ENCODE peak calls at places on chromosomes 1 and 21, in four cellular contexts. F is GM12878, Q is K562, B is HL-60. X is an unnamed sample.

GRCh38 chr1:101460709-101461108 is 223.9 kb downstream of the S1PR1 start:
- DNase-seq in F (no peak), Q (no peak), B (no peak), X (no peak)

GRCh38 chr1:29991025-29991424 is 732.4 kb downstream of the MATN1 start:
- DNase-seq in F (no peak), Q (peak; percentile 53), B (no peak), X (no peak)

GRCh38 chr1:16719571-16720402 is 20.5 kb upstream of the RNU1-4 start:
- DNase-seq in F (no peak), Q (peak; percentile 14), B (no peak), X (no peak)

GRCh38 chr1:206674745-206675175 is 9.9 kb upstream of the MAPKAPK2 start:
- DNase-seq in F (no peak), Q (no peak), B (no peak), X (no peak)

GRCh38 chr1:210692796-210693195 is 364.1 kb downstream of the HHAT start:
- DNase-seq in F (no peak), Q (no peak), B (peak; percentile 74), X (no peak)

GRCh38 chr1:59556802-59557548 is 257.8 kb upstream of the HOOK1 start:
- DNase-seq in F (no peak), Q (no peak), B (no peak), X (no peak)

GRCh38 chr1:195097316-195097715 is 1510.9 kb downstream of the KCNT2 start:
- DNase-seq in F (no peak), Q (no peak), B (no peak), X (no peak)

GRCh38 chr1:228190182-228190581 is 17.7 kb upstream of the OBSCN start:
- DNase-seq in F (no peak), Q (no peak), B (no peak), X (no peak)

GRCh38 chr21:33668180-33668579 is 25.9 kb downstream of the ITSN1 start:
- DNase-seq in F (no peak), Q (no peak), B (no peak), X (no peak)

GRCh38 chr1:67429528-67430357 is 459 bp downstream of the SERBP1 start:
- DNase-seq in F (no peak), Q (peak; percentile 22), B (no peak), X (no peak)

GRCh38 chr1:199362996-199363395 is 664.5 kb upstream of the NR5A2 start:
- DNase-seq in F (no peak), Q (no peak), B (no peak), X (no peak)

GRCh38 chr1:89557954-89558353 is 33.3 kb downstream of the LRRC8B start:
- DNase-seq in F (no peak), Q (no peak), B (no peak), X (no peak)

GRCh38 chr1:109579044-109579443 is 30.6 kb downstream of the GNAI3 start:
- DNase-seq in F (no peak), Q (no peak), B (no peak), X (no peak)

GRCh38 chr1:208219659-208220282 is 24.4 kb downstream of the PLXNA2 start:
- DNase-seq in F (no peak), Q (peak; percentile 95), B (peak; percentile 27), X (no peak)

GRCh38 chr1:1857096-1857703 is 33.7 kb downstream of the GNB1 start:
- DNase-seq in F (no peak), Q (no peak), B (no peak), X (no peak)

GRCh38 chr1:161079436-161080110 is 9.8 kb downstream of the NECTIN4 start:
- DNase-seq in F (no peak), Q (no peak), B (no peak), X (no peak)

GRCh38 chr1:185305419-185305818 is 11.6 kb downstream of the IVNS1ABP start:
- DNase-seq in F (no peak), Q (no peak), B (no peak), X (no peak)

GRCh38 chr21:26366781-26367180 is 196.2 kb upstream of the APP start:
- DNase-seq in F (no peak), Q (no peak), B (no peak), X (no peak)

GRCh38 chr1:169128565-169128964 is 22.1 kb downstream of the ATP1B1 start:
- DNase-seq in F (no peak), Q (no peak), B (no peak), X (no peak)

GRCh38 chr1:69766431-69766830 is 198.7 kb downstream of the LRRC7 start:
- DNase-seq in F (no peak), Q (no peak), B (no peak), X (no peak)

GRCh38 chr1:167190747-167191237 is 29.9 kb upstream of the POU2F1 start:
- DNase-seq in F (no peak), Q (no peak), B (no peak), X (no peak)

GRCh38 chr1:39666772-39667171 is 5.1 kb downstream of the NT5C1A start:
- DNase-seq in F (peak; percentile 93), Q (no peak), B (no peak), X (peak; percentile 61)

GRCh38 chr1:38235705-38236104 is 189.1 kb upstream of the POU3F1 start:
- DNase-seq in F (no peak), Q (no peak), B (no peak), X (no peak)

GRCh38 chr1:100265562-100265930 is 470 bp upstream of the RTCA start:
- DNase-seq in F (no peak), Q (peak; percentile 35), B (no peak), X (no peak)

GRCh38 chr1:217188280-217189235 is 442.3 kb downstream of the GPATCH2 start:
- DNase-seq in F (no peak), Q (no peak), B (no peak), X (no peak)

GRCh38 chr21:34524671-34525601 is 12.9 kb upstream of the KCNE1 start:
- DNase-seq in F (no peak), Q (no peak), B (no peak), X (no peak)

GRCh38 chr1:184866991-184867788 is 107.1 kb downstream of the NIBAN1 start:
- DNase-seq in F (peak; percentile 79), Q (no peak), B (peak; percentile 86), X (no peak)

GRCh38 chr1:181061891-181062777 is 26.4 kb upstream of the IER5 start:
- DNase-seq in F (peak; percentile 90), Q (no peak), B (peak; percentile 81), X (no peak)

GRCh38 chr1:10973552-10973951 is 38.9 kb upstream of the TARDBP start:
- DNase-seq in F (no peak), Q (no peak), B (no peak), X (no peak)

GRCh38 chr1:15703562-15703961 is 19.4 kb downstream of the PLEKHM2 start:
- DNase-seq in F (no peak), Q (no peak), B (no peak), X (no peak)
- TF ChIP-seq POLR2AphosphoS5 in F (no peak), Q (no peak), B (no peak), X (no peak)

DNA sequence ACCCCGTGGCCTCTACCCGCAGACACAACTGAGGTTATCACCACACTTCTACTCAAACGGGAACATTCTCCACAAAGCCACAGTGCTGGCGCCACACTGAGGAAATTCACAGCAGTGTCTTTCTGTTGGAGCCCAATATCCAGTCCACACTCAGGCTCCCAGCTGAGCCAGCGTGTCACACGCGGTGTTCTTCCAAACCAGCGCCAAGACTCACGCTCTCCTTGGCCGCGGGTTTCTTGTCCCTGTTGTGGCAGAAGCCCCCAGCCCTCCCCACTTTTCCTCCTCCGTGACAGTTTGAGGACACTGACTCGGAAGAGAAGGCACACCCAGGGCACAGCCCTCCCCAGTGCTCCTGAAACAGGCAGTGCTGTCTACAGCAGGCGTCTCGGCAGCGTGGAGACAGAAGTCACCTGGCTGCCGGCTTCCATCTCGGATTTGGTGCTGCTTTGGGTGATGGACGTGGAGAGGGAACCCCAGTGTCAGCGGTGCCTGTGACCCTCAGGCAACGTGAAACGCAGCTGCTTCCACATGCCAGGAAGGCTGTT is 35.4 kb upstream of the AGPAT3 start:
- DNase-seq in F (no peak), Q (no peak), B (peak; percentile 61), X (no peak)
- TF ChIP-seq SPI1 in F (no peak), Q (no peak), B (no peak), X (no peak)

DNA sequence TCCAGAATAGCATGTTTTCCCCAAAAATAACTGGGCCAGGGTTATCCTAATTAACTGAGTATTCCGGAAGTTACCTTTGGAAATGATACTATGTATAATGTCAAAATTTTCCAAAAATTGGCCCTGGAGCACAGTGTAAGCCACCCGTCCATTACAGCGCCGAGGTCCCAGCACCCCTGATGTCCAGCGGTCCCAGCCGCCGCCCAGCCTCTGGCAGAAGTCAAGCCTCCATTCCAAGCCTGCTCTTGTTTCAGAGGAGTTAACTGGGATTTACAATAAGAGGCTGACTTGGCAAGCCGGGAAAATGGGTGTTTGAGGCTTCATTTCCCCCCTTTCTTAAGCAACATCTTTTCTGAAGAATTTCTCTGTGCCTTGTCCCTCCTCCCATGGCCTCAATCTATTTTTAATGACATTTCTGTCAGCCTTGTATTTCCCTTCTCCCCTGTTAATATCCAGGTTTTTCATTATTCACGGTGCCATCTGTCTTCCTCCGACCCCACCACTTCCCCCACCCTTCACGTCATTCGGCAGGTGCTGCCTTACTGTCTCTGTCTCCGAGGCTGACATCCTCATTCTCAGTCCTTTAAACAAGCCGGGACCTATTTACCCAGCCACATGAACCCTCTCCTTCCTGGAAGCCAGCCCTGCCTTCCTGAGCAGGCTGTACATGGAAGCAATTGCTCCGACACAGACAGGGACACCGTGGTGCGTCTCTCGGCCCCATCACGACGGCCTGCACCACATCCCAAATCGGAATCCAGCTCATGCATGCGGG is 490.8 kb downstream of the NPHP4 start:
- DNase-seq in F (no peak), Q (no peak), B (no peak), X (no peak)
- TF ChIP-seq POLR2AphosphoS5 in F (no peak), Q (no peak), B (no peak), X (no peak)

DNA sequence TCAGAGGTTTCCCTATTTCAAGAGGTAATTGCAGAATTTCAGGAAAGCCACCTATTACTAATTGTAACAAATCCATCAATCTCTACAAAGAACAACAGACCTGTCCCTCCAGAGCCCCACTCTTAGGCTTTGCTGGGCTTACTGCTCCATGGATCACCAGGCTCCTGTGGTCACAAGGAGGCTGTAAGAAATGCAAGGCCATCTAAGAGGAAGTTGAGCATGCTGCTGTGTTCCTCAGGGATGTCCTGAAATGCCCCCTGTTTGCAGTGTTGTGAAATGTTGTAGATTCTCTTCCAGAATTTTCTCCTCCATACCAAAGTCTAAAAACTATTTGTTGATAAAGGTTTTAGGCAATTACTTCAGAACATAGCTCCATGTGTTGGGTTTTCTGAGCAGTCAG is 24.4 kb upstream of the DUSP23 start:
- DNase-seq in F (no peak), Q (no peak), B (peak; percentile 57), X (no peak)
- TF ChIP-seq SPI1 in F (no peak), Q (no peak), B (peak; percentile 34), X (no peak)

DNA sequence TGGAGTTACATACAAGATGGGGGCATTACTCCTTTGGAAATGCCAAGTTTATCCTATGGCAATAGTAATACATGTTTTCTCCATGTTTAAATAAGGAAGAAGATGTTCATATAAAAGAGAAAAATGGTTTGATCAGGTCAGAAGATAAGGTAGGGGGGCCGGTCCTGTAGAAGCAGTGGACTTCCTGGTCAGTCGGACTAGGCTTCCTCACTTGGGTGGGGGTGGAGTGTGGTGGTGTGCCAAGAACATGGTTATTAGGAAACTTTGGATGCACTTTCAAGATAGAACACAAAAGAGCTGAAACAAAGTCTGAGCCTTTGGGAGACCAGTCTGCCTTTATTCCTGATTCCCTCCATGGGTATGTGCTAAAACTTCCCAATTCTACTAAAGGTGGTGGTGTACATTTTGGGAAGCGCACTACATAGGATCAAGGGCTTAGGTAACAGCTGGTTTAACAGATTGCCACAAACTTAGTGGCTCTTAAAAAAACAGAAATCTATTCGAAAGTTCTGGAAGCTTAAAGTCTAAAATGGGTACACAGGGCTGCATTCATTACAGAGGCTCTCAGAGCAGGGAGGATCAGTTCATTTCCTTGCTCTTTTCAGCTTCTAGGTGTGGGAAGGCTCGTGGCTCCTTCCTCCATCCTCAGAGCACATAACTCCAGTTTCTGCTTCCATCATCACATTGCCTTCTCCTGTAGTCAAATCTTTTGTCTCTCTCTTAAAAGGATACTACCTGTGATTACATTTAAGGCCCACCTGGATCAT is 64.6 kb downstream of the KDM1A start:
- DNase-seq in F (no peak), Q (no peak), B (no peak), X (no peak)
- TF ChIP-seq POLR2AphosphoS5 in F (no peak), Q (no peak), B (no peak), X (no peak)